ENCODE peak calls at places on chromosomes 4 and X, in six cellular contexts. One of them, this sample, is unnamed.

GRCh38 chr4:978957-979701 is 5.8 kb upstream of the DGKQ start:
- DNase-seq in GM10248: no peak
- DNase-seq in GM20000: no peak
- DNase-seq in prostate gland: no peak
- DNase-seq in omental fat pad: no peak
- DNase-seq in AG09319: no peak
- DNase-seq in this sample: no peak

GRCh38 chrX:44101300-44101699 is 128.1 kb upstream of the NDP start:
- DNase-seq in prostate gland: no peak
- DNase-seq in GM20000: no peak
- DNase-seq in AG09319: no peak
- DNase-seq in omental fat pad: no peak
- DNase-seq in GM10248: no peak
- DNase-seq in this sample: no peak

GRCh38 chrX:136495043-136495442 is 2.3 kb upstream of the HTATSF1 start:
- DNase-seq in GM10248: no peak
- DNase-seq in GM20000: no peak
- DNase-seq in AG09319: no peak
- DNase-seq in prostate gland: no peak
- DNase-seq in omental fat pad: no peak
- DNase-seq in this sample: no peak

GRCh38 chr4:31461425-31461824 is 741.3 kb downstream of the PCDH7 start:
- DNase-seq in omental fat pad: no peak
- DNase-seq in GM20000: no peak
- DNase-seq in AG09319: peak; percentile 11
- DNase-seq in GM10248: no peak
- DNase-seq in prostate gland: no peak
- DNase-seq in this sample: no peak

GRCh38 chrX:73785493-73785892 is 222.5 kb downstream of the CHIC1 start:
- DNase-seq in AG09319: no peak
- DNase-seq in GM20000: no peak
- DNase-seq in omental fat pad: no peak
- DNase-seq in GM10248: no peak
- DNase-seq in prostate gland: no peak
- DNase-seq in this sample: no peak

GRCh38 chrX:23031600-23031999 is 31.8 kb downstream of the DDX53 start:
- DNase-seq in AG09319: no peak
- DNase-seq in prostate gland: no peak
- DNase-seq in GM20000: no peak
- DNase-seq in GM10248: no peak
- DNase-seq in omental fat pad: no peak
- DNase-seq in this sample: no peak

GRCh38 chrX:143461616-143462015 is 55.7 kb downstream of the SPANXN3 start:
- DNase-seq in prostate gland: no peak
- DNase-seq in omental fat pad: no peak
- DNase-seq in GM10248: no peak
- DNase-seq in AG09319: no peak
- DNase-seq in GM20000: no peak
- DNase-seq in this sample: no peak

GRCh38 chrX:63561425-63561824 is 210.3 kb upstream of the SPIN4 start:
- DNase-seq in GM20000: no peak
- DNase-seq in prostate gland: no peak
- DNase-seq in omental fat pad: no peak
- DNase-seq in AG09319: no peak
- DNase-seq in GM10248: no peak
- DNase-seq in this sample: no peak

GRCh38 chr4:115515379-115516171 is 402.2 kb upstream of the NDST4 start:
- DNase-seq in GM10248: peak; percentile 6
- DNase-seq in GM20000: peak; percentile 25
- DNase-seq in prostate gland: no peak
- DNase-seq in omental fat pad: no peak
- DNase-seq in AG09319: no peak
- DNase-seq in this sample: peak; percentile 6

GRCh38 chr4:156109943-156110925 is 156.6 kb upstream of the CTSO start:
- DNase-seq in GM20000: no peak
- DNase-seq in omental fat pad: no peak
- DNase-seq in prostate gland: peak; percentile 29
- DNase-seq in AG09319: no peak
- DNase-seq in GM10248: no peak
- DNase-seq in this sample: no peak

GRCh38 chrX:40855411-40855810 is 120.1 kb upstream of the MED14 start:
- DNase-seq in GM20000: no peak
- DNase-seq in omental fat pad: no peak
- DNase-seq in GM10248: no peak
- DNase-seq in prostate gland: peak; percentile 59
- DNase-seq in AG09319: no peak
- DNase-seq in this sample: no peak

GRCh38 chr4:119532319-119532718 is 96.3 kb downstream of the PDE5A start:
- DNase-seq in omental fat pad: no peak
- DNase-seq in GM20000: no peak
- DNase-seq in GM10248: no peak
- DNase-seq in AG09319: no peak
- DNase-seq in prostate gland: no peak
- DNase-seq in this sample: no peak

GRCh38 chr4:76581276-76581675 is 146.2 kb downstream of the SHROOM3 start:
- DNase-seq in AG09319: no peak
- DNase-seq in omental fat pad: no peak
- DNase-seq in GM20000: no peak
- DNase-seq in GM10248: no peak
- DNase-seq in prostate gland: no peak
- DNase-seq in this sample: no peak

GRCh38 chrX:39398215-39398972 is 597.1 kb downstream of the MID1IP1 start:
- DNase-seq in AG09319: no peak
- DNase-seq in prostate gland: peak; percentile 61
- DNase-seq in GM10248: no peak
- DNase-seq in omental fat pad: no peak
- DNase-seq in GM20000: no peak
- DNase-seq in this sample: no peak

GRCh38 chrX:10574663-10575062 is 45.7 kb downstream of the MID1 start:
- DNase-seq in GM20000: no peak
- DNase-seq in omental fat pad: no peak
- DNase-seq in GM10248: no peak
- DNase-seq in AG09319: no peak
- DNase-seq in prostate gland: no peak
- DNase-seq in this sample: no peak

GRCh38 chrX:46574941-46575381 is 1.4 kb downstream of the CHST7 start:
- DNase-seq in AG09319: no peak
- DNase-seq in prostate gland: no peak
- DNase-seq in omental fat pad: no peak
- DNase-seq in GM20000: peak; percentile 45
- DNase-seq in GM10248: peak; percentile 28
- DNase-seq in this sample: peak; percentile 45

GRCh38 chrX:57204306-57204705 is 67.1 kb upstream of the SPIN2A start:
- DNase-seq in omental fat pad: no peak
- DNase-seq in AG09319: no peak
- DNase-seq in GM10248: no peak
- DNase-seq in GM20000: no peak
- DNase-seq in prostate gland: no peak
- DNase-seq in this sample: no peak

GRCh38 chrX:69510914-69511513 is 6.9 kb downstream of the NALF2 start:
- DNase-seq in omental fat pad: no peak
- DNase-seq in GM10248: no peak
- DNase-seq in GM20000: no peak
- DNase-seq in prostate gland: no peak
- DNase-seq in AG09319: no peak
- DNase-seq in this sample: no peak

GRCh38 chr4:97152159-97152558 is 991.1 kb downstream of the STPG2 start:
- DNase-seq in GM10248: no peak
- DNase-seq in GM20000: no peak
- DNase-seq in AG09319: no peak
- DNase-seq in prostate gland: no peak
- DNase-seq in omental fat pad: no peak
- DNase-seq in this sample: no peak

GRCh38 chr4:148770377-148770776 is 328.2 kb upstream of the NR3C2 start:
- DNase-seq in GM10248: no peak
- DNase-seq in AG09319: no peak
- DNase-seq in prostate gland: no peak
- DNase-seq in omental fat pad: no peak
- DNase-seq in GM20000: no peak
- DNase-seq in this sample: no peak
- TF ChIP-seq CTCF in GM10248: no peak
- TF ChIP-seq CTCF in AG09319: no peak
- TF ChIP-seq CTCF in prostate gland: no peak
- TF ChIP-seq CTCF in omental fat pad: no peak
- TF ChIP-seq CTCF in GM20000: no peak
- TF ChIP-seq CTCF in this sample: no peak

GRCh38 chrX:24990585-24990984 is 25.2 kb downstream of the ARX start:
- DNase-seq in omental fat pad: no peak
- DNase-seq in GM10248: no peak
- DNase-seq in GM20000: no peak
- DNase-seq in prostate gland: no peak
- DNase-seq in AG09319: no peak
- DNase-seq in this sample: no peak
- TF ChIP-seq CTCF in omental fat pad: no peak
- TF ChIP-seq CTCF in GM10248: no peak
- TF ChIP-seq CTCF in GM20000: no peak
- TF ChIP-seq CTCF in prostate gland: no peak
- TF ChIP-seq CTCF in AG09319: no peak
- TF ChIP-seq CTCF in this sample: no peak

GRCh38 chr4:107712236-107712635 is 7.8 kb downstream of the PAPSS1 start:
- DNase-seq in AG09319: no peak
- DNase-seq in prostate gland: no peak
- DNase-seq in omental fat pad: no peak
- DNase-seq in GM10248: no peak
- DNase-seq in GM20000: no peak
- DNase-seq in this sample: no peak

GRCh38 chr4:107710493-107711459 is 9.3 kb downstream of the PAPSS1 start:
- DNase-seq in GM10248: no peak
- DNase-seq in prostate gland: no peak
- DNase-seq in AG09319: no peak
- DNase-seq in GM20000: no peak
- DNase-seq in omental fat pad: no peak
- DNase-seq in this sample: no peak

GRCh38 chr4:107711831-107712230 is 8.2 kb downstream of the PAPSS1 start:
- DNase-seq in GM10248: no peak
- DNase-seq in GM20000: no peak
- DNase-seq in AG09319: no peak
- DNase-seq in omental fat pad: no peak
- DNase-seq in prostate gland: no peak
- DNase-seq in this sample: no peak

GRCh38 chr4:107708225-107708624 is 11.8 kb downstream of the PAPSS1 start:
- DNase-seq in GM20000: no peak
- DNase-seq in AG09319: no peak
- DNase-seq in GM10248: no peak
- DNase-seq in omental fat pad: no peak
- DNase-seq in prostate gland: peak; percentile 39
- DNase-seq in this sample: no peak

DNA sequence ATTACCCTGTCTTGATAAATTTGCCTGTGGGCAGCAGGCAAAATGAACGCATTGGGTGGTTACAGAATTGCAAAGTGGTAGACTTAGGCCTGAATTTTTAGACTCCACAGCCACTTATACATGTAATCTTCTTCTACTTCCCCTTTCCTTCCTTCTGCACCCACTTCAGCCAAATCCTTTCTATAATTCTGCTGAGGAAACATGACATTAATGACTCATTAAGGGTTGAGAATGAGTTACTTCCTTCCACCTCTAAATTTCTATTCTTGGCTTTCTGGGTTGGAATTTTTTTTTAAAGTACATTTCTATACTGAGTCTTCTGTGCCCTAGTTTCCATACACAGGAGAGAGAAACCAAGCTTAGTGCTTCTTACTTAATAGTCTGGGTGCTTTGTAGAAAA is 10.1 kb downstream of the PAPSS1 start:
- DNase-seq in omental fat pad: no peak
- DNase-seq in GM20000: no peak
- DNase-seq in GM10248: no peak
- DNase-seq in AG09319: no peak
- DNase-seq in prostate gland: no peak
- DNase-seq in this sample: no peak
- TF ChIP-seq CTCF in omental fat pad: no peak
- TF ChIP-seq CTCF in GM20000: no peak
- TF ChIP-seq CTCF in GM10248: no peak
- TF ChIP-seq CTCF in AG09319: no peak
- TF ChIP-seq CTCF in prostate gland: no peak
- TF ChIP-seq CTCF in this sample: no peak

DNA sequence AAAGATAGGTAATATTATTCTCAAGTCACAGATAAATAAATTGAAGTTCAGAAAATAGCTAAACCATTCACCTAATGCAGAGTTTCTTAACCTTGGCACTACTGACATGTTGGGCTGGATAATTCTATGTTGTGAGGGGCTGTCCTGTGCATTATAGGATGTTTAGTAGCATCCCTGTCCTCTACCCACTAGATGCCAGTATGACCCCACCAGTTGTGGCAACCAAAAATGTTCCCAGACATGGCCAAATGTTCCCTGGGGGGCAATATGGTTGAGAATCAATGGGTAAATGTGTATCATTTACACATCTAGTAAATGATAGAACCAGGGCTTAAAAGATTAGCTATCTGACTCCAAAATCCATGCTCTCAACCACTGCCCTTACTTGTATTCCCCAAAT is 140.9 kb downstream of the COL4A6 start:
- DNase-seq in omental fat pad: no peak
- DNase-seq in AG09319: no peak
- DNase-seq in GM10248: no peak
- DNase-seq in GM20000: no peak
- DNase-seq in prostate gland: no peak
- DNase-seq in this sample: no peak
- TF ChIP-seq CTCF in omental fat pad: no peak
- TF ChIP-seq CTCF in AG09319: peak; percentile 10
- TF ChIP-seq CTCF in GM10248: no peak
- TF ChIP-seq CTCF in GM20000: no peak
- TF ChIP-seq CTCF in prostate gland: no peak
- TF ChIP-seq CTCF in this sample: no peak

GRCh38 chrX:54891573-54891972 is 29.1 kb upstream of the TRO start:
- DNase-seq in AG09319: peak; percentile 4
- DNase-seq in GM10248: peak; percentile 20
- DNase-seq in omental fat pad: no peak
- DNase-seq in GM20000: peak; percentile 23
- DNase-seq in prostate gland: peak; percentile 8
- DNase-seq in this sample: peak; percentile 28
- TF ChIP-seq CTCF in AG09319: peak; percentile 47
- TF ChIP-seq CTCF in GM10248: peak; percentile 40
- TF ChIP-seq CTCF in omental fat pad: no peak
- TF ChIP-seq CTCF in GM20000: peak; percentile 3
- TF ChIP-seq CTCF in prostate gland: peak; percentile 42
- TF ChIP-seq CTCF in this sample: peak; percentile 52